ENCODE peak calls at places on chromosome 1, in four cellular contexts. One of them, this sample, is unnamed.

GRCh38 chr1:4172659-4173599 is 272.9 kb upstream of the C1orf174 start:
- DNase-seq in MM.1S: peak
- DNase-seq in prostate gland: no peak
- DNase-seq in CD4-positive, alpha-beta T cell: no peak
- DNase-seq in this sample: peak

GRCh38 chr1:119438761-119439160 is 23.8 kb downstream of the HSD3B2 start:
- DNase-seq in prostate gland: no peak
- DNase-seq in MM.1S: no peak
- DNase-seq in CD4-positive, alpha-beta T cell: no peak
- DNase-seq in this sample: no peak

GRCh38 chr1:186828612-186829542 is at the start of gene PLA2G4A:
- DNase-seq in CD4-positive, alpha-beta T cell: no peak
- DNase-seq in prostate gland: peak
- DNase-seq in MM.1S: peak
- DNase-seq in this sample: peak

GRCh38 chr1:247647864-247648263 is 31.7 kb downstream of the OR13G1 start:
- DNase-seq in prostate gland: no peak
- DNase-seq in MM.1S: no peak
- DNase-seq in CD4-positive, alpha-beta T cell: no peak
- DNase-seq in this sample: no peak

GRCh38 chr1:220137006-220137794 is 43.3 kb downstream of the IARS2 start:
- DNase-seq in CD4-positive, alpha-beta T cell: no peak
- DNase-seq in MM.1S: no peak
- DNase-seq in prostate gland: no peak
- DNase-seq in this sample: no peak

GRCh38 chr1:12327566-12327965 is 97.7 kb downstream of the VPS13D start:
- DNase-seq in MM.1S: no peak
- DNase-seq in CD4-positive, alpha-beta T cell: no peak
- DNase-seq in prostate gland: no peak
- DNase-seq in this sample: no peak

GRCh38 chr1:205360166-205360565 is 3.4 kb upstream of the KLHDC8A start:
- DNase-seq in MM.1S: no peak
- DNase-seq in prostate gland: no peak
- DNase-seq in CD4-positive, alpha-beta T cell: no peak
- DNase-seq in this sample: no peak

GRCh38 chr1:169202836-169203235 is 96.3 kb downstream of the ATP1B1 start:
- DNase-seq in CD4-positive, alpha-beta T cell: no peak
- DNase-seq in MM.1S: no peak
- DNase-seq in prostate gland: no peak
- DNase-seq in this sample: no peak

DNA sequence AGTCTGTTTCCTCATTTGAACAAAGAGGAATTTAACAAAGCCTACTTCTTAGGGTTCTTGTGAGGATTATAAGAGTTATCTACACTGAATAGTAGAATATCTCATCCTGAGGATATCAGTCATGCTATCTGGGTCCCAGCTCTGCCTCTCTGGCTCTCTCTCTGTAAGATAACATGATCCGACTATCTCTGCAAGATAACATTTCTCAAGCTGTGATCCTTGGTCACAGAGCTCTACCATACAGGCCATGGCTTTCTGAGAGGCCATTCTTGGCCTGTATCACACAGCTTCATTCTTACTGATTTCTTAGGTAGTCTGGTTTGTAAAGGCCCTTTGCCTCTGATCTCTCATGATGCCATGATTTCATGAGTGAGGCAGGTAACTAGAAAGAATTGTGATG is 71.0 kb upstream of the TRABD2B start:
- DNase-seq in CD4-positive, alpha-beta T cell: no peak
- DNase-seq in prostate gland: no peak
- DNase-seq in MM.1S: no peak
- DNase-seq in this sample: no peak
- TF ChIP-seq CTCF in CD4-positive, alpha-beta T cell: no peak
- TF ChIP-seq CTCF in prostate gland: no peak
- TF ChIP-seq CTCF in MM.1S: no peak
- TF ChIP-seq CTCF in this sample: no peak

DNA sequence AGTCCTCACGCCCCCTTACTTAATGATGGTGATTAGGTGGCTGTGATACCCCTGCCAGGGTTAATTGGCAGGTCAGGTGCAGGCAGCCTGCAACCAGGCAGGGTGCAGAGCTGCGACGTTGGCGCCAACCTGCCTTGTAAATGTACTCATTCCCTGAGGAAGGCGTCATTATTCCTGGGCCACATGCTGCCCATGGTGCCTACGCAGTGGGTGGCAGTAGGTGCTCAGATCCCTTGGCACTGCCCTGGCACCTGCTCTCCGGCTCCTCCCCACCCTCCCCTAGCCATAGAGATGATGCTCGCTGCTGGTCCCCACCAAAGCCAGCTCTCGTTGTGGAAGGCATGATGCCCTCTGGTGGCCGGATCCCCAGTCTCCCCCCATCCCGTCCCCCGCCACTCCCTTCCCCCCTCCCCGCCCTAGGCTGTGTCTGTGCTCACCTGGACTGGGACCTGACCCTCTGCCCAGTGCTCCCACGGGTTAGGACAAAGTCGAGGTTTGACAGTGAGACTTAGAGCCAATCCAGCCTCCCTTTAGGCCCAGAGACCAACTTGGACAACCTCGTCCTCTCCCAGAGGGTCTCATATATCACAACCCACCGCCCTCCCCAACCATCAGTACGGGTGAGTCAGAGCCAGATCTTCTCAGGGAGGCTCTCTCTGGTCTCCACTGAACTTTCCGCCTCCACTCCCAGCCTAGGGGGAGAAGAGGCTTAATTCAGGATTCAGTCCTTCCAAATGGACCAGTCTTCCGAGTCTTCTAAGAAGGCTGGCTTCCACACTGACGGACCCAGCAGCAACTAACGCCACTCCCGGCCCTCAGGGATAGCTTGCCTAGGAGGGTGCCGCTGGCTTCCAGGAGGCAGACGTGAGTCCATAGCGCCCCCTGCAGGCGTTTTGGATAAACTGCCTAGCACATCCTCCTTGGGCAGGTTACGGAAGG is 5.7 kb downstream of the KRTCAP2 start:
- DNase-seq in CD4-positive, alpha-beta T cell: peak
- DNase-seq in MM.1S: peak
- DNase-seq in prostate gland: peak
- DNase-seq in this sample: peak
- TF ChIP-seq CTCF in CD4-positive, alpha-beta T cell: peak
- TF ChIP-seq CTCF in MM.1S: peak
- TF ChIP-seq CTCF in prostate gland: peak
- TF ChIP-seq CTCF in this sample: peak

DNA sequence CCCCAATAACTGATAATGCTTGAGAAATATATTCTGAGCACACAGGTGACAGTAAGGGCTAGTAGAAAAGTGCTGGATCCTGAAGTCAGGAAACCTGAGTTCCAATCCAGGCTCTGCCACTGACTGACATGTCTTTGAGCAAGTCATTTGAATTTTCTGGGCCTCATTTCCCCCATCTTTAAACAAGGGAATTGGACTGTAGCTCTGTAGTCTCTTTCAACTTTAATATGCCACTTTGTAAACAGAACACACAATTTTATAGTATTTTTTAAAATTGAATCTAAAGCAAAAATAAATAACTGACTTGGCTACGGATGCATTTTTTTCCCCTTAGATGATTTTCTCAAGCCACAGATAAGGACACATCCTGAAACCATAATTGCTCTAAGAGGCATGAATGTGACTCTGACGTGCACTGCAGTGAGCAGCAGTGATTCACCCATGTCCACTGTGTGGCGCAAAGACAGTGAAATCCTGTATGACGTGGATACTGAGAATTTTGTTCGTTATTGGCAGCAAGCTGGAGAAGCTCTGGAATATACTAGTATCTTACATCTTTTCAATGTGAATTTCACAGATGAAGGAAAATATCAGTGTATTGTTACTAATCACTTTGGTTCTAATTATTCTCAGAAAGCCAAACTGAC is 37.0 kb downstream of the LRIG2 start:
- DNase-seq in MM.1S: no peak
- DNase-seq in CD4-positive, alpha-beta T cell: no peak
- DNase-seq in prostate gland: peak
- DNase-seq in this sample: no peak
- TF ChIP-seq CTCF in MM.1S: no peak
- TF ChIP-seq CTCF in CD4-positive, alpha-beta T cell: no peak
- TF ChIP-seq CTCF in prostate gland: peak
- TF ChIP-seq CTCF in this sample: no peak

GRCh38 chr1:91501527-91501859 is 842 bp downstream of the CDC7 start:
- DNase-seq in MM.1S: peak
- DNase-seq in CD4-positive, alpha-beta T cell: no peak
- DNase-seq in prostate gland: no peak
- DNase-seq in this sample: no peak
- TF ChIP-seq CTCF in MM.1S: no peak
- TF ChIP-seq CTCF in CD4-positive, alpha-beta T cell: no peak
- TF ChIP-seq CTCF in prostate gland: no peak
- TF ChIP-seq CTCF in this sample: no peak

GRCh38 chr1:37595440-37596181 is at the start of gene GNL2:
- DNase-seq in MM.1S: peak
- DNase-seq in CD4-positive, alpha-beta T cell: peak
- DNase-seq in prostate gland: peak
- DNase-seq in this sample: peak
- TF ChIP-seq CTCF in MM.1S: no peak
- TF ChIP-seq CTCF in CD4-positive, alpha-beta T cell: no peak
- TF ChIP-seq CTCF in prostate gland: peak
- TF ChIP-seq CTCF in this sample: no peak

DNA sequence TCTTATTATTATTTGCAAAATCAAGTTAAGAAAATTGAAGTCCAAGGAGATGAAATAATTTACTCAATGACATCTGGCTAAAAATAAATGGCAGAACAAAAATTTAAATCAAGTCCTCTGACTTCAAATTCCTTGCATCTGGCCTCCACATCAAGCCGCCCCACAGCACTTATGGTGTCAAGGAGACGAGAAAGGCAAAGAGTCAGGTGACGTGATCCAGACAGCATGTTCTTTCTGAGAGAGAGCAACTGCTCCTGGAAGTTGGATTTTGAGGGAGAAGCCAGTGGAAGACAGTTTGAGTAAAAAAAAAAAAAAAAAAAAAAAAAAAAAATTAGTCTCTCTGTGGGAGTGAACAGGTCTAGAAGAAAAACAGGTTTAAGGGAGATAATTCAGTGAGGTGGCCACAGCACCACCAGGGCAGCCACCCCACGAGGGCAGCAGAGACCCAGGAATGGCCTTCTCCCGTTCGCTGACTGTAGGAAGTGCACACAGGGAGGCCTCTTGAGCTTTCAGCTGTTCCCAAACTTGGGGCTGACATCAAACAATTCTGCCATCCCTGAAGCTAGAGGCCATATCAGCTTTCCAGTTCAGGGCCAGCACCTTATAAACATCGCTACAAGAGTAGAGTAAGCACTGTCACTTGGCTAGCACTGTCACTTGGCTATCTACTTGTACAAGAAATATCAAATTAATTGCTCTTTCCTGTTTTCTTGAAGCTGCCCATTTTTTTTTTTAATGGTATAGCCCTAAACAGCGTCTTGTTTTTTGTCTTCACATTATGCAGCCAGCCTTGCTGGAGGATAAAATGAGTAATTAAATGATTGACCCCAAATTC is 7.8 kb downstream of the C1orf162 start:
- DNase-seq in prostate gland: peak
- DNase-seq in CD4-positive, alpha-beta T cell: peak
- DNase-seq in MM.1S: peak
- DNase-seq in this sample: peak
- TF ChIP-seq CTCF in prostate gland: peak
- TF ChIP-seq CTCF in CD4-positive, alpha-beta T cell: peak
- TF ChIP-seq CTCF in MM.1S: peak
- TF ChIP-seq CTCF in this sample: peak

This sample was measured in spleen.